ENCODE peak calls at places on chromosome 12, in six cellular contexts. One of them, this sample, is unnamed.

GRCh38 chr12:49190317-49190716 is 1.4 kb upstream of the TUBA1A start:
- DNase-seq in mesenchymal stem cell: no peak
- DNase-seq in IMR-90: no peak
- DNase-seq in H1: no peak
- DNase-seq in neuronal stem cell: no peak
- DNase-seq in mesendoderm: no peak
- DNase-seq in this sample: peak

GRCh38 chr12:18443768-18444437 is 182.6 kb downstream of the PIK3C2G start:
- DNase-seq in H1: no peak
- DNase-seq in IMR-90: peak
- DNase-seq in neuronal stem cell: no peak
- DNase-seq in mesenchymal stem cell: no peak
- DNase-seq in mesendoderm: no peak
- DNase-seq in this sample: no peak

GRCh38 chr12:57430117-57430930 is 519 bp downstream of the R3HDM2 start:
- DNase-seq in IMR-90: peak
- DNase-seq in mesendoderm: peak
- DNase-seq in mesenchymal stem cell: peak
- DNase-seq in H1: peak
- DNase-seq in neuronal stem cell: peak
- DNase-seq in this sample: peak

GRCh38 chr12:10756194-10756593 is 33.1 kb upstream of the YBX3 start:
- DNase-seq in IMR-90: no peak
- DNase-seq in neuronal stem cell: no peak
- DNase-seq in H1: no peak
- DNase-seq in mesendoderm: no peak
- DNase-seq in mesenchymal stem cell: no peak
- DNase-seq in this sample: no peak

GRCh38 chr12:121013715-121014114 is 2.6 kb downstream of the C12orf43 start:
- DNase-seq in neuronal stem cell: no peak
- DNase-seq in IMR-90: no peak
- DNase-seq in mesendoderm: no peak
- DNase-seq in H1: no peak
- DNase-seq in mesenchymal stem cell: no peak
- DNase-seq in this sample: no peak

GRCh38 chr12:57992001-57992400 is 50.6 kb downstream of the ATP23 start:
- DNase-seq in neuronal stem cell: no peak
- DNase-seq in mesendoderm: no peak
- DNase-seq in IMR-90: no peak
- DNase-seq in H1: no peak
- DNase-seq in mesenchymal stem cell: no peak
- DNase-seq in this sample: no peak

GRCh38 chr12:24901975-24902461 is 46.9 kb downstream of the BCAT1 start:
- DNase-seq in H1: peak
- DNase-seq in IMR-90: no peak
- DNase-seq in mesenchymal stem cell: no peak
- DNase-seq in mesendoderm: peak
- DNase-seq in neuronal stem cell: peak
- DNase-seq in this sample: peak

GRCh38 chr12:28710882-28711281 is 438.2 kb upstream of the FAR2 start:
- DNase-seq in mesendoderm: no peak
- DNase-seq in IMR-90: peak
- DNase-seq in mesenchymal stem cell: peak
- DNase-seq in H1: no peak
- DNase-seq in neuronal stem cell: no peak
- DNase-seq in this sample: no peak

GRCh38 chr12:1474059-1474537 is 120.3 kb downstream of the FBXL14 start:
- DNase-seq in neuronal stem cell: peak
- DNase-seq in H1: no peak
- DNase-seq in mesenchymal stem cell: peak
- DNase-seq in mesendoderm: peak
- DNase-seq in IMR-90: peak
- DNase-seq in this sample: no peak

GRCh38 chr12:10331642-10332239 is 24.1 kb downstream of the KLRD1 start:
- DNase-seq in mesenchymal stem cell: peak
- DNase-seq in mesendoderm: peak
- DNase-seq in IMR-90: peak
- DNase-seq in H1: no peak
- DNase-seq in neuronal stem cell: peak
- DNase-seq in this sample: no peak

GRCh38 chr12:105764216-105764835 is 374.4 kb downstream of the NUAK1 start:
- DNase-seq in mesenchymal stem cell: no peak
- DNase-seq in IMR-90: no peak
- DNase-seq in neuronal stem cell: no peak
- DNase-seq in mesendoderm: no peak
- DNase-seq in H1: no peak
- DNase-seq in this sample: no peak
- H3K27ac ChIP-seq in mesenchymal stem cell: no peak
- H3K27ac ChIP-seq in IMR-90: no peak
- H3K27ac ChIP-seq in neuronal stem cell: no peak
- H3K27ac ChIP-seq in mesendoderm: no peak
- H3K27ac ChIP-seq in H1: no peak
- H3K27ac ChIP-seq in this sample: no peak

GRCh38 chr12:85253823-85254222 is 26.2 kb upstream of the ALX1 start:
- DNase-seq in H1: no peak
- DNase-seq in mesendoderm: no peak
- DNase-seq in mesenchymal stem cell: no peak
- DNase-seq in IMR-90: no peak
- DNase-seq in neuronal stem cell: no peak
- DNase-seq in this sample: no peak
- H2BK15ac ChIP-seq in H1: no peak
- H2BK15ac ChIP-seq in mesendoderm: no peak
- H2BK15ac ChIP-seq in mesenchymal stem cell: no peak
- H2BK15ac ChIP-seq in IMR-90: no peak
- H2BK15ac ChIP-seq in neuronal stem cell: no peak
- H2BK15ac ChIP-seq in this sample: no peak

DNA sequence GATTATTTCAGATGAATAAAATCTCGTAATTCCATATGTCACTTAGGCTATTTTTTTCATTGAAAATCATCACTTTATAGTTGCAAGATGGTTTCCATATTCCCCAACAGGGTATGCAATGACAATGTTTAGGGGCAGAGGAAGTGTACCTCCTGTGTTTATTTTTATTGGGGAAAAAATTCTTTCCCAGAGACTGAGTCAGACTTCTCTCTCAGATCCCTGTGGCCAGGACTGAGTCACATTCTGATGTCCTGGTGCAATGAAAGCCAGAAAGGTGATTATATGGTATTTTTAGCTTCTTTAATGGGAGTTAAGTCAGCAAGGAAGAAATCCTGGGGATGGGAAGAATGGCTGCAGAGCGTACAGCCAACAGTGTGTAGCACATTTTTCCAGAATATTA is 196.9 kb upstream of the ALG10 start:
- DNase-seq in neuronal stem cell: no peak
- DNase-seq in H1: no peak
- DNase-seq in IMR-90: no peak
- DNase-seq in mesenchymal stem cell: no peak
- DNase-seq in mesendoderm: no peak
- DNase-seq in this sample: no peak
- H3K27ac ChIP-seq in neuronal stem cell: no peak
- H3K27ac ChIP-seq in H1: no peak
- H3K27ac ChIP-seq in IMR-90: no peak
- H3K27ac ChIP-seq in mesenchymal stem cell: no peak
- H3K27ac ChIP-seq in mesendoderm: no peak
- H3K27ac ChIP-seq in this sample: no peak

DNA sequence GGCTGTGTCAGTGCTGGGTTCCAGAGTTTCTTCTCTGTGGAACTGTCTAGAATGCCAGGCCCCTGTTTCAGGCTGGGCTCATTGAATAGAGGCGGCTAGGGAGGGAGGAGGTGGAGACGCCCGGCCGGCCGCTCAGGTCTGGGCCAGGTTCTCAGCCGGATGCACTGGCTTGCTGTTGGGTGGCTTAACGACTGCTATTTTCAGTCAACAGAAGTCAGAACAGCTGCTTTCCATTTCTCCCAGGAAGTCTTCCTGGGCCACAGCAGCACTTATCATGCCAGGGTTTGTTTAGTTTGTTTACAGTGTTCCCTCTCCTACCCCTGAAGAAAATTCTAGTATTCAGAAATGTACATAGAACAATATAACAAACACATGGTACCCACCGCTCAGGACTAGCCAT is 26.0 kb upstream of the VPS37B start:
- DNase-seq in mesenchymal stem cell: no peak
- DNase-seq in neuronal stem cell: no peak
- DNase-seq in mesendoderm: no peak
- DNase-seq in H1: no peak
- DNase-seq in IMR-90: no peak
- DNase-seq in this sample: no peak
- H2BK15ac ChIP-seq in mesenchymal stem cell: no peak
- H2BK15ac ChIP-seq in neuronal stem cell: no peak
- H2BK15ac ChIP-seq in mesendoderm: no peak
- H2BK15ac ChIP-seq in H1: no peak
- H2BK15ac ChIP-seq in IMR-90: no peak
- H2BK15ac ChIP-seq in this sample: no peak

GRCh38 chr12:109716512-109717389 is 3.1 kb downstream of the FAM222A start:
- DNase-seq in mesenchymal stem cell: no peak
- DNase-seq in neuronal stem cell: no peak
- DNase-seq in IMR-90: peak
- DNase-seq in mesendoderm: no peak
- DNase-seq in H1: no peak
- DNase-seq in this sample: no peak
- H3K27ac ChIP-seq in mesenchymal stem cell: no peak
- H3K27ac ChIP-seq in neuronal stem cell: no peak
- H3K27ac ChIP-seq in IMR-90: no peak
- H3K27ac ChIP-seq in mesendoderm: no peak
- H3K27ac ChIP-seq in H1: no peak
- H3K27ac ChIP-seq in this sample: no peak

DNA sequence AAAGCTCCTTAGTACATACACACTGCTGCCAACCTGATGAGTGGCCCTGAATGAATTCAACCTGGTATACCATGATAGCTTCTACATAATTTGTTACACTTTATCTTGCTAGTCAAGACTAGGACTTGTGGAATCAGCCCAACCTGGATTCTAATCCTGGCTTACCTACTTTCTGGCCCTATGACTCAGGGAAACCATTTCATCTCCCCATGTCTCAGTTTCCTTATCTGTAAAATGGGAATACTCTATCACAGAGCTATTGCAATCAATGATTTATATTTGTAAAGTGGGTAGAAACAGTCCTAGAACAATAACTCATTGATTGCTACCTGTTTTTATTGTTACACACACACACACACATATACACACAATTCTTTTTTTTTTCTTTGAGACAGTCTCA is 6.5 kb upstream of the DUSP6 start:
- DNase-seq in mesenchymal stem cell: no peak
- DNase-seq in mesendoderm: no peak
- DNase-seq in H1: no peak
- DNase-seq in IMR-90: no peak
- DNase-seq in neuronal stem cell: no peak
- DNase-seq in this sample: no peak
- H2BK15ac ChIP-seq in mesenchymal stem cell: no peak
- H2BK15ac ChIP-seq in mesendoderm: no peak
- H2BK15ac ChIP-seq in H1: no peak
- H2BK15ac ChIP-seq in IMR-90: no peak
- H2BK15ac ChIP-seq in neuronal stem cell: no peak
- H2BK15ac ChIP-seq in this sample: no peak